ENCODE peak calls at places on chromosome 16, in four cellular contexts. K is thyroid gland; R is nucleus accumbens; O is stimulated activated CD8-positive, alpha-beta memory T cell treated with anti-CD3 and anti-CD28 coated beads, Interleukin-12 subunit alpha, Interleukin-12 subunit beta, amount 100 ng/mL, for 1 hour. F is an unnamed sample.

GRCh38 chr16:50265260-50265659 is 1.1 kb upstream of the ADCY7 start:
- DNase-seq in R (no peak), K (no peak), O (no peak), F (no peak)

GRCh38 chr16:76932541-76933211 is 258.3 kb upstream of the MON1B start:
- DNase-seq in K (no peak), R (no peak), O (no peak), F (no peak)

GRCh38 chr16:1863681-1864460 is 8.1 kb downstream of the MEIOB start:
- DNase-seq in O (no peak), K (peak), R (no peak), F (peak)

GRCh38 chr16:70437582-70438324 is 1.1 kb downstream of the ST3GAL2 start:
- DNase-seq in K (peak), O (no peak), R (peak), F (no peak)

GRCh38 chr16:31130336-31130812 is 5.2 kb downstream of the PRSS8 start:
- DNase-seq in R (no peak), K (peak), O (no peak), F (no peak)

GRCh38 chr16:68061396-68061795 is 23.8 kb upstream of the NFATC3 start:
- DNase-seq in O (no peak), K (no peak), R (no peak), F (no peak)

GRCh38 chr16:84454611-84455010 is 49.8 kb downstream of the MEAK7 start:
- DNase-seq in R (no peak), O (no peak), K (no peak), F (no peak)

GRCh38 chr16:86379505-86379846 is 130.9 kb upstream of the FOXF1 start:
- DNase-seq in R (no peak), O (no peak), K (no peak), F (no peak)

GRCh38 chr16:69474447-69474846 is 50.0 kb downstream of the CYB5B start:
- DNase-seq in K (no peak), O (no peak), R (no peak), F (no peak)

GRCh38 chr16:85316321-85316919 is 204.1 kb upstream of the CIBAR2 start:
- DNase-seq in O (no peak), K (peak), R (peak), F (peak)

GRCh38 chr16:79601978-79602609 is 1.6 kb upstream of the MAF start:
- DNase-seq in K (peak), R (peak), O (peak), F (peak)

GRCh38 chr16:30780021-30780420 is 7.0 kb downstream of the ZNF629 start:
- DNase-seq in K (no peak), O (no peak), R (no peak), F (no peak)